ENCODE peak calls at places on chromosomes 6 and 20, in five cellular contexts. One of them, this sample, is unnamed.

GRCh38 chr20:51758978-51759544 is 9.1 kb downstream of the ATP9A start:
- DNase-seq in GM20000: no peak
- DNase-seq in osteocyte: no peak
- DNase-seq in WERI-Rb-1: no peak
- DNase-seq in Peyer's patch: no peak
- DNase-seq in this sample: no peak

GRCh38 chr6:52063584-52064400 is 23.6 kb downstream of the PKHD1 start:
- DNase-seq in GM20000: peak
- DNase-seq in osteocyte: no peak
- DNase-seq in WERI-Rb-1: peak
- DNase-seq in Peyer's patch: peak
- DNase-seq in this sample: peak

GRCh38 chr6:164889980-164890379 is 419.4 kb downstream of the C6orf118 start:
- DNase-seq in GM20000: no peak
- DNase-seq in osteocyte: no peak
- DNase-seq in WERI-Rb-1: no peak
- DNase-seq in Peyer's patch: no peak
- DNase-seq in this sample: no peak

GRCh38 chr6:46734867-46735719 is at the start of gene PLA2G7:
- DNase-seq in GM20000: peak
- DNase-seq in osteocyte: no peak
- DNase-seq in WERI-Rb-1: peak
- DNase-seq in Peyer's patch: no peak
- DNase-seq in this sample: peak

GRCh38 chr20:52684911-52685310 is 287.2 kb upstream of the TSHZ2 start:
- DNase-seq in GM20000: no peak
- DNase-seq in osteocyte: no peak
- DNase-seq in WERI-Rb-1: no peak
- DNase-seq in Peyer's patch: no peak
- DNase-seq in this sample: no peak

GRCh38 chr6:45653117-45653883 is 275.6 kb upstream of the SUPT3H start:
- DNase-seq in GM20000: no peak
- DNase-seq in osteocyte: no peak
- DNase-seq in WERI-Rb-1: no peak
- DNase-seq in Peyer's patch: no peak
- DNase-seq in this sample: no peak

GRCh38 chr20:63979549-63980316 is at the start of gene SAMD10:
- DNase-seq in GM20000: peak
- DNase-seq in osteocyte: no peak
- DNase-seq in WERI-Rb-1: no peak
- DNase-seq in Peyer's patch: peak
- DNase-seq in this sample: peak

GRCh38 chr6:13528777-13529343 is 41.5 kb upstream of the GFOD1 start:
- DNase-seq in GM20000: no peak
- DNase-seq in osteocyte: no peak
- DNase-seq in WERI-Rb-1: no peak
- DNase-seq in Peyer's patch: no peak
- DNase-seq in this sample: no peak

GRCh38 chr6:152401978-152402377 is 235.2 kb downstream of the SYNE1 start:
- DNase-seq in GM20000: no peak
- DNase-seq in osteocyte: no peak
- DNase-seq in WERI-Rb-1: no peak
- DNase-seq in Peyer's patch: no peak
- DNase-seq in this sample: no peak

GRCh38 chr20:31608256-31608980 is 3.3 kb downstream of the ID1 start:
- DNase-seq in GM20000: peak
- DNase-seq in osteocyte: no peak
- DNase-seq in WERI-Rb-1: peak
- DNase-seq in Peyer's patch: no peak
- DNase-seq in this sample: peak

GRCh38 chr20:53708129-53708968 is 114.7 kb upstream of the ZNF217 start:
- DNase-seq in GM20000: peak
- DNase-seq in osteocyte: no peak
- DNase-seq in WERI-Rb-1: no peak
- DNase-seq in Peyer's patch: no peak
- DNase-seq in this sample: no peak

GRCh38 chr6:166514196-166514595 is 72.3 kb downstream of the RAMACL start:
- DNase-seq in GM20000: no peak
- DNase-seq in osteocyte: no peak
- DNase-seq in WERI-Rb-1: no peak
- DNase-seq in Peyer's patch: no peak
- DNase-seq in this sample: no peak

GRCh38 chr6:109059591-109060021 is 35.0 kb downstream of the SESN1 start:
- DNase-seq in GM20000: peak
- DNase-seq in osteocyte: no peak
- DNase-seq in WERI-Rb-1: no peak
- DNase-seq in Peyer's patch: no peak
- DNase-seq in this sample: no peak

GRCh38 chr20:53935353-53936084 is 134.9 kb downstream of the BCAS1 start:
- DNase-seq in GM20000: no peak
- DNase-seq in osteocyte: peak
- DNase-seq in WERI-Rb-1: no peak
- DNase-seq in Peyer's patch: no peak
- DNase-seq in this sample: no peak

GRCh38 chr20:62926229-62927127 is at the start of gene DIDO1:
- DNase-seq in GM20000: peak
- DNase-seq in osteocyte: peak
- DNase-seq in WERI-Rb-1: peak
- DNase-seq in Peyer's patch: peak
- DNase-seq in this sample: peak

GRCh38 chr6:90303037-90303436 is 6.4 kb upstream of the BACH2 start:
- DNase-seq in GM20000: no peak
- DNase-seq in osteocyte: no peak
- DNase-seq in WERI-Rb-1: no peak
- DNase-seq in Peyer's patch: no peak
- DNase-seq in this sample: no peak

GRCh38 chr6:80132942-80133517 is 26.6 kb downstream of the BCKDHB start:
- DNase-seq in GM20000: no peak
- DNase-seq in osteocyte: no peak
- DNase-seq in WERI-Rb-1: peak
- DNase-seq in Peyer's patch: peak
- DNase-seq in this sample: peak

GRCh38 chr6:17098538-17098937 is 3.3 kb upstream of the STMND1 start:
- DNase-seq in GM20000: no peak
- DNase-seq in osteocyte: no peak
- DNase-seq in WERI-Rb-1: peak
- DNase-seq in Peyer's patch: no peak
- DNase-seq in this sample: no peak

GRCh38 chr6:2630891-2631458 is 119.7 kb downstream of the MYLK4 start:
- DNase-seq in GM20000: no peak
- DNase-seq in osteocyte: no peak
- DNase-seq in WERI-Rb-1: no peak
- DNase-seq in Peyer's patch: no peak
- DNase-seq in this sample: no peak

GRCh38 chr20:32278199-32278643 is 770 bp downstream of the KIF3B start:
- DNase-seq in GM20000: peak
- DNase-seq in osteocyte: no peak
- DNase-seq in WERI-Rb-1: no peak
- DNase-seq in Peyer's patch: peak
- DNase-seq in this sample: no peak

GRCh38 chr20:46164166-46164565 is 46.1 kb downstream of the CD40 start:
- DNase-seq in GM20000: no peak
- DNase-seq in osteocyte: no peak
- DNase-seq in WERI-Rb-1: peak
- DNase-seq in Peyer's patch: no peak
- DNase-seq in this sample: no peak

GRCh38 chr20:60071965-60072364 is 113.7 kb downstream of the CDH26 start:
- DNase-seq in GM20000: no peak
- DNase-seq in osteocyte: no peak
- DNase-seq in WERI-Rb-1: no peak
- DNase-seq in Peyer's patch: no peak
- DNase-seq in this sample: no peak

GRCh38 chr6:48736486-48737206 is 625.6 kb upstream of the PTCHD4 start:
- DNase-seq in GM20000: no peak
- DNase-seq in osteocyte: no peak
- DNase-seq in WERI-Rb-1: no peak
- DNase-seq in Peyer's patch: no peak
- DNase-seq in this sample: no peak

GRCh38 chr6:6659600-6660327 is 71.2 kb downstream of the LY86 start:
- DNase-seq in GM20000: peak
- DNase-seq in osteocyte: no peak
- DNase-seq in WERI-Rb-1: no peak
- DNase-seq in Peyer's patch: peak
- DNase-seq in this sample: no peak

GRCh38 chr6:112618796-112619195 is 271.7 kb downstream of the RFPL4B start:
- DNase-seq in GM20000: no peak
- DNase-seq in osteocyte: no peak
- DNase-seq in WERI-Rb-1: peak
- DNase-seq in Peyer's patch: no peak
- DNase-seq in this sample: peak

GRCh38 chr6:34349226-34349625 is 43.2 kb downstream of the NUDT3 start:
- DNase-seq in GM20000: no peak
- DNase-seq in osteocyte: no peak
- DNase-seq in WERI-Rb-1: no peak
- DNase-seq in Peyer's patch: no peak
- DNase-seq in this sample: no peak

GRCh38 chr6:48378874-48379407 is 267.9 kb upstream of the PTCHD4 start:
- DNase-seq in GM20000: no peak
- DNase-seq in osteocyte: no peak
- DNase-seq in WERI-Rb-1: no peak
- DNase-seq in Peyer's patch: no peak
- DNase-seq in this sample: no peak

GRCh38 chr20:52493177-52493711 is 301.7 kb upstream of the ZFP64 start:
- DNase-seq in GM20000: no peak
- DNase-seq in osteocyte: no peak
- DNase-seq in WERI-Rb-1: no peak
- DNase-seq in Peyer's patch: no peak
- DNase-seq in this sample: no peak

GRCh38 chr6:43170452-43171283 is at the start of gene SRF:
- DNase-seq in GM20000: peak
- DNase-seq in osteocyte: peak
- DNase-seq in WERI-Rb-1: peak
- DNase-seq in Peyer's patch: peak
- DNase-seq in this sample: peak
- TF ChIP-seq CTCF in GM20000: no peak
- TF ChIP-seq CTCF in osteocyte: no peak
- TF ChIP-seq CTCF in WERI-Rb-1: peak
- TF ChIP-seq CTCF in Peyer's patch: no peak
- TF ChIP-seq CTCF in this sample: no peak

DNA sequence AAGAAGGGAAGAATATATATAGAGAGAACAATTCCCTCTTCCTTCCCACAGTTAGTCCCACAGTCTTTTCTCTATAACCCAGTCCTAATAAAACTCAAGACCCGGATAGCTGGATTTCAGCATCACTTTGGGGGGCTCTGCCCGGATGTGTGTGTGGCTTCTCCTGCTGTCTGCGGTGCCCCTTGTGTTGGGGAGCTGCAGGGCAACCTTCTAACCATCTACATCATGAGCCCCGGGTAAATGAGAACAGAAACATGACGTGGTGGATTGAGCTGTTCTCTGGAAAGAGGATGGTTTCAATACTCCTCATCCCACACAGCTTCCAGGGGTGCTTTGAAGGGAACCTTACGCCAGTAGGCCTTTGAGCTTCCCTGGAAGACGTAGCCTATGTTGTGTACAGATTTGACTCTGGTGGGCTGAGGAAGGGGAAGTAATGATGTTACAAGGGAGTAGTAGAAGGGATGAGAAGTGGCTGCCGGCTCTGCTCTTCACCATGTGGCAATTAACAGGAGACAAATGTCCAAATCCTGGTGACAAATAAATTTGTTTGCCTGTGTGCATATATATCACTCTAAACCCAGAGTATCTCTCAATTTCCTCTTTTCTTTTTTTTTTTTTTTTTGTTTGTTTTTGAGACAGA is 13.5 kb upstream of the PRDM1 start:
- DNase-seq in GM20000: no peak
- DNase-seq in osteocyte: no peak
- DNase-seq in WERI-Rb-1: no peak
- DNase-seq in Peyer's patch: no peak
- DNase-seq in this sample: no peak
- TF ChIP-seq CTCF in GM20000: no peak
- TF ChIP-seq CTCF in osteocyte: no peak
- TF ChIP-seq CTCF in WERI-Rb-1: peak
- TF ChIP-seq CTCF in Peyer's patch: no peak
- TF ChIP-seq CTCF in this sample: no peak

GRCh38 chr6:132130530-132131298 is 179.5 kb upstream of the CCN2 start:
- DNase-seq in GM20000: peak
- DNase-seq in osteocyte: no peak
- DNase-seq in WERI-Rb-1: no peak
- DNase-seq in Peyer's patch: no peak
- DNase-seq in this sample: no peak

GRCh38 chr6:132122176-132122575 is 171.0 kb upstream of the CCN2 start:
- DNase-seq in GM20000: no peak
- DNase-seq in osteocyte: no peak
- DNase-seq in WERI-Rb-1: no peak
- DNase-seq in Peyer's patch: no peak
- DNase-seq in this sample: no peak

GRCh38 chr6:132128424-132128823 is 177.3 kb upstream of the CCN2 start:
- DNase-seq in GM20000: no peak
- DNase-seq in osteocyte: no peak
- DNase-seq in WERI-Rb-1: no peak
- DNase-seq in Peyer's patch: no peak
- DNase-seq in this sample: no peak

GRCh38 chr6:132122871-132123270 is 171.7 kb upstream of the CCN2 start:
- DNase-seq in GM20000: no peak
- DNase-seq in osteocyte: no peak
- DNase-seq in WERI-Rb-1: no peak
- DNase-seq in Peyer's patch: no peak
- DNase-seq in this sample: no peak

DNA sequence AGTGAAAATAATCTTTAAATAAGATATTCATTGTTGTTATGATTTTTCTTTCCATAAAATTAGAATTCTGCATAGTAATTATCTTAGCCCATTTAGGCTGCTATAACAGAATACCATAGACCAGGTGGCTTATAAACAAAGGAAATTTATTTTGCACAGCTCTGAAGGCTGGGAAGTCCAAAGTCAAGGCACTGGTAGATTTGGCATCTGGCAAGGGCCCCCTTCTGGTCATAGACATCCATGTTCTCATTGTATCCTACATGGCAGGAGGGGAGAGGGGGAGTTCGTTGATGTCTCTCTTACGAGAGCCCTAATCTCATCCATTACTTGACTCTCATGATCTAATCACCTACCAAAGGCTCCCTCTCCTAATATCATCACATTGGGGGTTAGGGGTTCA is 175.0 kb upstream of the CCN2 start:
- DNase-seq in GM20000: no peak
- DNase-seq in osteocyte: no peak
- DNase-seq in WERI-Rb-1: no peak
- DNase-seq in Peyer's patch: no peak
- DNase-seq in this sample: no peak
- TF ChIP-seq CTCF in GM20000: no peak
- TF ChIP-seq CTCF in osteocyte: no peak
- TF ChIP-seq CTCF in WERI-Rb-1: no peak
- TF ChIP-seq CTCF in Peyer's patch: no peak
- TF ChIP-seq CTCF in this sample: no peak

DNA sequence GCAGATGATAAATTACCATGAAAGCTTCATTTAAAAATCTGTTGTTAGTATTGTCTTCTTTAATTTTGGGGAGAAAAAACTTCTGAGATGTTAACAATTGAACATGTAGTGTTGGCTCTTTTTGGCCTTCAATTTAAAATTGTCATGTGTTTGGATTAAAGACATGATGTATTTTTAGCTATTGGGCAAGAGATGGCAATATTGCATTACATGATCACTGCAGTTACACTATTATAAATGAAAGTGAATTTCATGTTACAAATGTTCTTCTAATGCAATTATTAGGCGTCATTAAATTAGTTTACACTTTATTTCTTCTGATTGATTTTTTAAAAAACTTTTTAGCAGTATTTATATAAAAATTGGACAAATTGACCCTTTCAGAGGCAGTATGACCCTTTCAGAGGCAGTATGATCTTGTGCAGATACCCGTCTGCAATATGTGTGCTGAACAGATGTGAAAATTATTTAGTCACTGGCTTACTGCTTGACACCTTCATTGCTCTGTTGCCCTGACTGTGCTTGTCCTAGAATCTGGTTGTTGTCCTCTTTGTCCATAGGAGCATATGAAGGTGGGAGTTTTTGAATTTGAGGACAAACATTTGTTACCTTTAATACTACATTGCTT is 25.8 kb downstream of the CDKAL1 start:
- DNase-seq in GM20000: no peak
- DNase-seq in osteocyte: no peak
- DNase-seq in WERI-Rb-1: no peak
- DNase-seq in Peyer's patch: no peak
- DNase-seq in this sample: no peak
- TF ChIP-seq CTCF in GM20000: no peak
- TF ChIP-seq CTCF in osteocyte: peak
- TF ChIP-seq CTCF in WERI-Rb-1: no peak
- TF ChIP-seq CTCF in Peyer's patch: no peak
- TF ChIP-seq CTCF in this sample: no peak